ENCODE peak calls at places on chromosomes 11 and 22, in six cellular contexts. C, X, T, P, N and J are unnamed samples.
A peak's percentile ranks its signal among the peaks of the same experiment; 100 is the strongest.

GRCh38 chr11:31802609-31802989 is 8.5 kb downstream of the PAX6 start:
- DNase-seq in C (no peak), X (no peak), T (peak; percentile 71), P (no peak), N (no peak), J (no peak)

GRCh38 chr22:45083659-45084305 is 74.0 kb upstream of the PHF21B start:
- DNase-seq in C (no peak), X (peak; percentile 76), T (no peak), P (peak; percentile 43), N (no peak), J (peak; percentile 12)

GRCh38 chr11:76736773-76737495 is 46.2 kb upstream of the TSKU start:
- DNase-seq in C (no peak), X (no peak), T (no peak), P (no peak), N (no peak), J (no peak)

GRCh38 chr11:14362613-14363012 is 3.6 kb upstream of the RRAS2 start:
- DNase-seq in C (no peak), X (no peak), T (no peak), P (no peak), N (peak; percentile 40), J (no peak)

GRCh38 chr11:66863428-66864125 is 6.7 kb downstream of the LRFN4 start:
- DNase-seq in C (no peak), X (no peak), T (no peak), P (no peak), N (no peak), J (no peak)

GRCh38 chr22:38755155-38755910 is 465 bp downstream of the SUN2 start:
- DNase-seq in C (peak; percentile 97), X (peak; percentile 66), T (peak; percentile 91), P (peak; percentile 84), N (peak; percentile 95), J (peak; percentile 86)

GRCh38 chr11:115496892-115497291 is 7.3 kb downstream of the CADM1 start:
- DNase-seq in C (no peak), X (no peak), T (peak; percentile 37), P (no peak), N (no peak), J (no peak)

GRCh38 chr11:12900496-12900895 is 108.6 kb upstream of the RASSF10 start:
- DNase-seq in C (no peak), X (peak; percentile 89), T (no peak), P (peak; percentile 86), N (no peak), J (peak; percentile 89)

GRCh38 chr22:39332441-39333064 is 13.1 kb upstream of the RPL3 start:
- DNase-seq in C (peak; percentile 63), X (no peak), T (no peak), P (peak; percentile 19), N (no peak), J (peak; percentile 89)

GRCh38 chr11:109971184-109971523 is 122.0 kb upstream of the ZC3H12C start:
- DNase-seq in C (no peak), X (peak; percentile 68), T (peak; percentile 12), P (peak; percentile 70), N (no peak), J (peak; percentile 43)

GRCh38 chr22:35656284-35656752 is 8.1 kb downstream of the APOL6 start:
- DNase-seq in C (no peak), X (no peak), T (no peak), P (no peak), N (no peak), J (no peak)

GRCh38 chr22:22721681-22722309 is 77.4 kb downstream of the GGTLC2 start:
- DNase-seq in C (no peak), X (peak; percentile 68), T (no peak), P (peak; percentile 84), N (no peak), J (peak; percentile 44)

GRCh38 chr22:47168900-47169800 is 406.7 kb downstream of the TBC1D22A start:
- DNase-seq in C (peak; percentile 25), X (peak; percentile 23), T (peak; percentile 35), P (no peak), N (no peak), J (peak; percentile 3)

GRCh38 chr11:12857572-12857971 is 151.5 kb upstream of the RASSF10 start:
- DNase-seq in C (no peak), X (no peak), T (no peak), P (no peak), N (no peak), J (no peak)

GRCh38 chr11:1922411-1923113 is 3.1 kb downstream of the TNNT3 start:
- DNase-seq in C (no peak), X (no peak), T (peak; percentile 1), P (no peak), N (no peak), J (no peak)

GRCh38 chr11:128550967-128551522 is 36.3 kb downstream of the ETS1 start:
- DNase-seq in C (no peak), X (no peak), T (no peak), P (no peak), N (no peak), J (no peak)

GRCh38 chr11:128550261-128550821 is 37.0 kb downstream of the ETS1 start:
- DNase-seq in C (no peak), X (no peak), T (no peak), P (no peak), N (no peak), J (no peak)

GRCh38 chr11:128552783-128553661 is 34.3 kb downstream of the ETS1 start:
- DNase-seq in C (no peak), X (no peak), T (peak; percentile 50), P (peak; percentile 71), N (no peak), J (peak; percentile 70)

GRCh38 chr11:128553662-128554392 is 33.5 kb downstream of the ETS1 start:
- DNase-seq in C (no peak), X (peak; percentile 40), T (peak; percentile 21), P (peak; percentile 88), N (no peak), J (peak; percentile 39)

DNA sequence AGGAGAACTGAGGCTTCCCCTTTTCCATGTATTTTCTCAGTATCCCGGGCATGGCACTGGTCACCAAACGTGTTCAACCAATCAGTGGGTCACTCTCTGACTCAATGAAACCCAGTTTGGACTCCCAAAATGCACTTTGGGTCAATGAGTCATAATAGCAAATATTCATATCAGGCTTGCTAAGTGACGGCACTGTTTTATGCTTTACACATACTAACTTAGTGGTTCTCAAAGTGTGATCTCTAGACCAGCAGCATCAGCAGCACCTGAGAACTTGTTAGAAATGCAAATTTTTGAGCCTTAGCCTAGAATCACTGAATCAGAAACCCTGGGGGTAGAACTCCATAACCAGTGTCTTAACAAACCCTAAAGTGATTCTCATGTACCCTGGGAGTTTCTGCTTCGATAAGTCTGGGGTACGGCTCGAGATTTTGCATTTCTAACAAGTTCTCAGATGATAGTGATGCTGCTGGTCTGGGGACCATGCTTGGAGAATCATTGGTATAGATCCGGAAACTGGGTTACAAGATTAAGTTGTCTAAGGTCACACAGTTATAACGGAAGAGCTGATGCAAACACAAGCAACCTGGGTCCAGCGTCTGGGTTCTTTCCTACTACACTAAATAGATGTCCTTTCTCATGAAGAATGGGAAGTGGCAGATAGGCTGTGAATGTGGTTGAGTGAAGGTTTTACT is 35.6 kb downstream of the ETS1 start:
- DNase-seq in C (no peak), X (peak; percentile 35), T (no peak), P (no peak), N (no peak), J (no peak)
- H3K4me1 ChIP-seq in C (peaks cover 16% of the 10 kb centered on the region), X (no peaks in the 10 kb centered on the region), T (peaks cover 7% of the 10 kb centered on the region), P (peaks cover 7% of the 10 kb centered on the region), N (peaks cover 77% of the 10 kb centered on the region), J (peaks cover 31% of the 10 kb centered on the region)

GRCh38 chr11:132080121-132080520 is 709.7 kb downstream of the NTM start:
- DNase-seq in C (no peak), X (peak; percentile 71), T (no peak), P (no peak), N (no peak), J (no peak)

GRCh38 chr11:132088551-132088950 is 718.1 kb downstream of the NTM start:
- DNase-seq in C (no peak), X (no peak), T (no peak), P (no peak), N (no peak), J (no peak)

GRCh38 chr11:132087148-132087547 is 716.7 kb downstream of the NTM start:
- DNase-seq in C (no peak), X (no peak), T (no peak), P (no peak), N (no peak), J (no peak)

GRCh38 chr11:132082566-132082965 is 712.2 kb downstream of the NTM start:
- DNase-seq in C (no peak), X (no peak), T (no peak), P (no peak), N (no peak), J (no peak)

GRCh38 chr11:132084433-132084832 is 714.0 kb downstream of the NTM start:
- DNase-seq in C (no peak), X (no peak), T (no peak), P (no peak), N (no peak), J (no peak)
- H3K9me3 ChIP-seq in C (peaks cover 54% of the 10 kb centered on the region), X (peaks cover 42% of the 10 kb centered on the region), T (peaks cover 26% of the 10 kb centered on the region), P (no peaks in the 10 kb centered on the region), N (peaks cover 74% of the 10 kb centered on the region), J (peaks cover 50% of the 10 kb centered on the region)

GRCh38 chr11:128476031-128476430 is 111.3 kb downstream of the ETS1 start:
- DNase-seq in C (no peak), X (no peak), T (no peak), P (no peak), N (no peak), J (no peak)

GRCh38 chr11:128471138-128471661 is 116.2 kb downstream of the ETS1 start:
- DNase-seq in C (no peak), X (no peak), T (no peak), P (no peak), N (no peak), J (no peak)

GRCh38 chr11:128472128-128473110 is 114.9 kb downstream of the ETS1 start:
- DNase-seq in C (no peak), X (peak; percentile 77), T (no peak), P (peak; percentile 47), N (no peak), J (no peak)

GRCh38 chr11:128474036-128474874 is 113.1 kb downstream of the ETS1 start:
- DNase-seq in C (no peak), X (no peak), T (peak; percentile 54), P (no peak), N (no peak), J (no peak)

DNA sequence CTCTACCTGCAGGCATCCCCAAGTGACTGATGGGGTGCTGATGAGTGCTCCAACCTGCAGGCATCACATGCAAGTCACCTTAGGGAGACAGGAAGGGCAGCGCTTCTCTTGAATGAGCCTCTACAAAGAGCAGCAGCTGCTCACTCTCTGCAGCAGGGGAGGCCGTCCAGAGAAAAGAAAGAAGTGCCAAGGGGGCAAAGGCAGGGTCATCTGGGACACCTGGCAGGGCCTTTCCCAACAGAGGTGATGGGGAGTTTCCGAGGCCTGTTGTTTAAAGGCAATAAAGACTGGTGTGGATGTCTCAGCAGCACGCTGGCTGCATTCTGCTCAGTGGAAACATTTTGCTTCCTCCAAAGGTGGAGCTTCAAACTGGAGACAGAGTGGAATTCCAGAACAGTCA is 113.7 kb downstream of the ETS1 start:
- DNase-seq in C (no peak), X (no peak), T (no peak), P (no peak), N (no peak), J (no peak)
- H3K4me1 ChIP-seq in C (peaks cover 36% of the 10 kb centered on the region), X (peaks cover 23% of the 10 kb centered on the region), T (peaks cover 19% of the 10 kb centered on the region), P (peaks cover 54% of the 10 kb centered on the region), N (peaks cover 98% of the 10 kb centered on the region), J (peaks cover 58% of the 10 kb centered on the region)

DNA sequence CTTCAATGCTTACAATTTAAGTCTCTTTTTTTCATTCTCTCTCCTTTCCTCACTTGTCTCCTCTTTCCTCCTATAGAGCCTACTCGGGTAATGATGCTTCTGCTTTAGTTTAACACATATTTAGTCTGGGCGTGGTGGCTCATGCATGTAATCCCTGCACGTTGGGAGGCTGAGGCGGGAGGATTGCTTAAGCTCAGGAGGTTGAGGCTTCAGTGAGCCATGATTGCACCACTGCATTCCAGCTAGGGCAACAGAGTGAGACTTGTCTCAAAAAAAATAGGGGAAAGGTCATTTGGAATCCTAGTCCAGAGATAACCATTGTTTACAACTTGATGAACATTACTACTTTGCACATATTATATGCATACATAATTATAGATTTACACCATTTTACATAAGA is 1.4 kb upstream of the CCT8L2 start:
- DNase-seq in C (no peak), X (no peak), T (no peak), P (no peak), N (no peak), J (no peak)
- H3K9me3 ChIP-seq in C (no peaks in the 10 kb centered on the region), X (no peaks in the 10 kb centered on the region), T (peaks cover 4% of the 10 kb centered on the region), P (no peaks in the 10 kb centered on the region), N (no peaks in the 10 kb centered on the region), J (no peaks in the 10 kb centered on the region)